ENCODE peak calls at places on chromosomes 3 and 15, in six cellular contexts. T, M, A, R, O and Z are unnamed samples. For H3K36me3 and H3K4me1, the result is how much of the 10 kb centered on the place peaks cover.

GRCh38 chr3:72938471-72939265 is 50.8 kb downstream of the GXYLT2 start:
- DNase-seq in T (peak), M (peak), A (peak), R (peak), O (peak), Z (peak)

GRCh38 chr3:98670020-98670419 is 76.6 kb upstream of the CPOX start:
- DNase-seq in T (peak), M (no peak), A (no peak), R (no peak), O (no peak), Z (no peak)

GRCh38 chr3:122001892-122002291 is 20.2 kb downstream of the ILDR1 start:
- DNase-seq in T (no peak), M (no peak), A (no peak), R (no peak), O (no peak), Z (no peak)

GRCh38 chr15:78682013-78682651 is 41.1 kb upstream of the CHRNB4 start:
- DNase-seq in T (no peak), M (no peak), A (no peak), R (no peak), O (no peak), Z (no peak)

GRCh38 chr15:67967871-67968423 is 86.2 kb upstream of the PIAS1 start:
- DNase-seq in T (peak), M (peak), A (no peak), R (peak), O (peak), Z (no peak)

GRCh38 chr3:143480306-143480852 is 360.8 kb downstream of the CHST2 start:
- DNase-seq in T (peak), M (no peak), A (no peak), R (peak), O (no peak), Z (no peak)

GRCh38 chr3:73433681-73434080 is 191.1 kb downstream of the PDZRN3 start:
- DNase-seq in T (no peak), M (no peak), A (no peak), R (no peak), O (no peak), Z (no peak)

GRCh38 chr15:28974142-28974541 is 88.4 kb downstream of the APBA2 start:
- DNase-seq in T (no peak), M (no peak), A (no peak), R (no peak), O (no peak), Z (no peak)

GRCh38 chr3:42507751-42508335 is 5.4 kb downstream of the VIPR1 start:
- DNase-seq in T (no peak), M (no peak), A (no peak), R (no peak), O (no peak), Z (no peak)

GRCh38 chr3:197317250-197317963 is 19.0 kb upstream of the DLG1 start:
- DNase-seq in T (peak), M (no peak), A (no peak), R (peak), O (peak), Z (no peak)

GRCh38 chr15:35966781-35967180 is 420.8 kb upstream of the DPH6 start:
- DNase-seq in T (no peak), M (no peak), A (no peak), R (no peak), O (no peak), Z (no peak)

GRCh38 chr3:169695051-169695450 is 31.5 kb upstream of the MECOM start:
- DNase-seq in T (peak), M (no peak), A (no peak), R (peak), O (no peak), Z (no peak)

GRCh38 chr3:169699070-169699469 is 35.6 kb upstream of the MECOM start:
- DNase-seq in T (peak), M (no peak), A (no peak), R (peak), O (no peak), Z (no peak)

GRCh38 chr3:169700195-169700594 is 36.7 kb upstream of the MECOM start:
- DNase-seq in T (no peak), M (no peak), A (no peak), R (peak), O (no peak), Z (no peak)

GRCh38 chr3:169701457-169701856 is 37.9 kb upstream of the MECOM start:
- DNase-seq in T (peak), M (no peak), A (no peak), R (peak), O (no peak), Z (no peak)

GRCh38 chr3:169699536-169700050 is 36.1 kb upstream of the MECOM start:
- DNase-seq in T (peak), M (no peak), A (no peak), R (peak), O (peak), Z (no peak)
- H3K27ac ChIP-seq in T (no peak), M (no peak), A (no peak), R (no peak), O (no peak), Z (no peak)

GRCh38 chr3:119276657-119277056 is 17.5 kb upstream of the ARHGAP31 start:
- DNase-seq in T (no peak), M (no peak), A (no peak), R (no peak), O (no peak), Z (no peak)
- H3K36me3 ChIP-seq in T (under half), M (under half), A (under half), R (under half), O (under half), Z (under half)

GRCh38 chr15:61410656-61411055 is 181.6 kb upstream of the RORA start:
- DNase-seq in T (no peak), M (no peak), A (no peak), R (no peak), O (no peak), Z (no peak)

GRCh38 chr15:61415617-61416120 is 186.6 kb upstream of the RORA start:
- DNase-seq in T (no peak), M (no peak), A (no peak), R (no peak), O (no peak), Z (no peak)

GRCh38 chr15:61411941-61412510 is 182.9 kb upstream of the RORA start:
- DNase-seq in T (no peak), M (no peak), A (no peak), R (no peak), O (no peak), Z (no peak)
- H3K4me1 ChIP-seq in T (under half), M (under half), A (under half), R (under half), O (under half), Z (under half)

GRCh38 chr3:102526865-102527264 is 92.0 kb downstream of the ZPLD1 start:
- DNase-seq in T (no peak), M (no peak), A (no peak), R (no peak), O (no peak), Z (no peak)
- H3K27ac ChIP-seq in T (no peak), M (no peak), A (no peak), R (no peak), O (no peak), Z (no peak)

DNA sequence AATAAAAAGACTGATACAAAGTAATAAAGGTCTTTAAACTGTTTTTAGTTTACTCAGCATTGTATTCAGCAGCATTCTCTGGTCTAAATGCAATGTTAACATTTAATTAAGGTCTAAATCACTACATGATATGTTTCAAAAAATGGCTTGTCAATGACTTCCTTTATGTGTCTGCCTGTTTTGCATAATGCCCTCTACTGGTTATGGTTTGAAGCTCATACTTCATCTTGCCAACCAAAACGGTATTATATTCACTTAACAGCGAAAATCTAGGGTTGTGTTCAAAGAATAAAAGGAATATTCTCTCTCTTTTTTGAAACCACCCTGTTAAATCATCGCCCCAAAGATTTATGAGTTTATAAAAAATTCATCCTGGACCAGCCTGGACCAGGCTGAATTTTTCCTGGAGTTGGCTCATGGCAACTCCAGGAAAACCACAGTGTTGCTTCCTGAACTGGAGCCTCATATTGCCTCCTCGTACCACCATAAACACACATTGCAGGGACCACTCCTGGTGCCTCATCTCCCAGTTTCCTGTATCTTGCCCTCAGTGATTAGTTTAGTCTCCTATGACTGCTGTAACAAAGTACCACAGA is 6.7 kb upstream of the NCEH1 start:
- DNase-seq in T (no peak), M (no peak), A (no peak), R (no peak), O (no peak), Z (peak)
- H3K36me3 ChIP-seq in T (under half), M (under half), A (under half), R (under half), O (under half), Z (under half)

GRCh38 chr3:25787689-25788088 is 2.2 kb upstream of the OXSM start:
- DNase-seq in T (no peak), M (no peak), A (no peak), R (no peak), O (no peak), Z (no peak)
- H3K4me1 ChIP-seq in T (under half), M (under half), A (under half), R (under half), O (under half), Z (under half)

DNA sequence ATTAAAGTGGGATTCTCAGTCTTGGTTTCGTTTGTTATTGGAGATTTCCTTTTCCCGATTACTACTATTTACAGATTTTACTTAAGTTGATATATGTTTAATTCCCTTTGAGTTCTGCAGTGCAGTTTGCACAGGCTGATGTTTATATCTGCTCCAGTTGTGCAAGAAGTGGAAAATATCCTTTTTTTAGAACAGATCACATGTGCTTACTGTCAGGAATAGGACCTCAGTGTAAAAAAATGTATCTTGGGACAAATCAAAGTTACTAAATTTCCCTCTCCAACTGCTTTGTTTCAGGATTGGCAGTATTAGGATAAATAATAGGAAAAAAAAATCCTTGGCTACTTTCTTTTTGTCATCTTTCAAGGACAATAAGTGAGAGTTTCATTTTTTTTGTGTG is 6.9 kb downstream of the MITF start:
- DNase-seq in T (no peak), M (no peak), A (no peak), R (peak), O (no peak), Z (no peak)
- H3K27ac ChIP-seq in T (no peak), M (no peak), A (no peak), R (no peak), O (no peak), Z (no peak)

DNA sequence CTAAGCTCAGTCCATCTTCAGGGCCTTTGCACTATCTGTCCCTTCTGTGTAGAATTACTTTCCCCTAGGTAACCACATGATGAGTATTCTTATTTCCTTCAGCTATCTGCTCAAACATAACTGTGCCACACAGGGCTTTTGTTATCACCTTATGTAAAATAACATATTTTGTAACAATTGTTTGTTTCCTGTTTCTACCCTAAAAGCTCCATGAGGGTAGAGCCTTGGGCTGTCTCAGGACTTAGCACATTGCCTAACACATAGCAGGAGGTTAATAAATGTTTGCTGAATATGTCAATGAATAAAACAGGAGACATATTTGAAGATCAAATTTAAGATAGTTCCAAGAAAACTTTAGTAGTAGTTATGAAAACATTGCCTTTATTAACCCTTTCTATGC is 14.7 kb downstream of the VGLL3 start:
- DNase-seq in T (no peak), M (no peak), A (no peak), R (no peak), O (no peak), Z (no peak)
- H3K36me3 ChIP-seq in T (under half), M (under half), A (under half), R (under half), O (under half), Z (under half)